ENCODE peak calls at places on chromosome 18, in four cellular contexts. P is ovary, N is brain microvascular endothelial cell, H is coronary artery. D is an unnamed sample.

GRCh38 chr18:42156266-42156665 is 201.2 kb downstream of the PIK3C3 start:
- DNase-seq in N (peak; percentile 10), P (no peak), H (no peak), D (no peak)

GRCh38 chr18:27404855-27405254 is 219.7 kb upstream of the CHST9 start:
- DNase-seq in P (no peak), H (no peak), N (no peak), D (no peak)

GRCh38 chr18:46067431-46068007 is 4.5 kb downstream of the PSTPIP2 start:
- DNase-seq in N (no peak), P (no peak), H (no peak), D (no peak)

GRCh38 chr18:67232406-67232805 is 284.1 kb downstream of the DSEL start:
- DNase-seq in P (no peak), N (peak; percentile 63), H (no peak), D (no peak)

GRCh38 chr18:6207119-6207518 is 207.6 kb downstream of the L3MBTL4 start:
- DNase-seq in N (no peak), H (no peak), P (no peak), D (no peak)

GRCh38 chr18:27447930-27448329 is 262.8 kb upstream of the CHST9 start:
- DNase-seq in N (no peak), H (no peak), P (no peak), D (no peak)

GRCh38 chr18:7158201-7158600 is 40.6 kb upstream of the LAMA1 start:
- DNase-seq in H (peak; percentile 65), P (no peak), N (peak; percentile 92), D (no peak)

GRCh38 chr18:323253-323622 is 55.4 kb upstream of the THOC1 start:
- DNase-seq in H (no peak), N (peak; percentile 33), P (no peak), D (no peak)

GRCh38 chr18:70453058-70453775 is 164.4 kb downstream of the SOCS6 start:
- DNase-seq in N (no peak), P (no peak), H (no peak), D (no peak)

GRCh38 chr18:51864219-51864965 is 475.6 kb upstream of the DCC start:
- DNase-seq in P (no peak), H (no peak), N (no peak), D (no peak)

GRCh38 chr18:54776282-54776977 is 51.8 kb upstream of the RAB27B start:
- DNase-seq in P (no peak), H (no peak), N (peak; percentile 99), D (no peak)

GRCh38 chr18:62606106-62606505 is 83.3 kb downstream of the ZCCHC2 start:
- DNase-seq in H (no peak), N (no peak), P (no peak), D (no peak)

GRCh38 chr18:59904051-59904601 is 4.3 kb downstream of the PMAIP1 start:
- DNase-seq in P (no peak), H (no peak), N (no peak), D (no peak)

GRCh38 chr18:59458575-59458974 is 99.5 kb upstream of the LMAN1 start:
- DNase-seq in N (no peak), P (no peak), H (no peak), D (no peak)

GRCh38 chr18:23311346-23312103 is 141.6 kb upstream of the RIOK3 start:
- DNase-seq in H (peak; percentile 82), N (peak; percentile 89), P (no peak), D (peak; percentile 77)

GRCh38 chr18:25561923-25562322 is 210.0 kb upstream of the ZNF521 start:
- DNase-seq in H (no peak), N (peak; percentile 2), P (no peak), D (no peak)

GRCh38 chr18:77114564-77115391 is 17.8 kb downstream of the MBP start:
- DNase-seq in H (peak; percentile 88), N (peak; percentile 89), P (peak; percentile 83), D (peak; percentile 94)

GRCh38 chr18:29418136-29418535 is 1241.2 kb upstream of the CDH2 start:
- DNase-seq in P (no peak), N (peak; percentile 11), H (no peak), D (no peak)

GRCh38 chr18:7822435-7823425 is 255.6 kb downstream of the PTPRM start:
- DNase-seq in H (no peak), P (no peak), N (peak; percentile 43), D (peak; percentile 56)

GRCh38 chr18:57110295-57110694 is 36.6 kb upstream of the BOD1L2 start:
- DNase-seq in N (no peak), P (no peak), H (no peak), D (no peak)

GRCh38 chr18:79405019-79405780 is 9.5 kb downstream of the NFATC1 start:
- DNase-seq in H (no peak), N (no peak), P (peak; percentile 36), D (no peak)

GRCh38 chr18:59718108-59719057 is 21.2 kb upstream of the CCBE1 start:
- DNase-seq in H (no peak), N (peak; percentile 84), P (no peak), D (no peak)

GRCh38 chr18:54871231-54871630 is 43.0 kb downstream of the RAB27B start:
- DNase-seq in H (no peak), P (no peak), N (no peak), D (no peak)

GRCh38 chr18:52670903-52671302 is 330.9 kb downstream of the DCC start:
- DNase-seq in N (peak; percentile 1), P (no peak), H (no peak), D (no peak)

GRCh38 chr18:3029215-3029972 is 16.4 kb upstream of the LPIN2 start:
- DNase-seq in H (no peak), N (no peak), P (no peak), D (no peak)
- H3K27ac ChIP-seq in H (no peak overlapping the region), N (no peak overlapping the region), P (peak overlapping the region; percentile 62), D (peak overlapping the region; percentile 9)

GRCh38 chr18:9876867-9877654 is 8.7 kb upstream of the TXNDC2 start:
- DNase-seq in P (peak; percentile 69), H (peak; percentile 83), N (peak; percentile 92), D (peak; percentile 49)
- H3K27ac ChIP-seq in P (peak overlapping the region; percentile 91), H (peak overlapping the region; percentile 65), N (peak overlapping the region; percentile 72), D (peak overlapping the region; percentile 46)

DNA sequence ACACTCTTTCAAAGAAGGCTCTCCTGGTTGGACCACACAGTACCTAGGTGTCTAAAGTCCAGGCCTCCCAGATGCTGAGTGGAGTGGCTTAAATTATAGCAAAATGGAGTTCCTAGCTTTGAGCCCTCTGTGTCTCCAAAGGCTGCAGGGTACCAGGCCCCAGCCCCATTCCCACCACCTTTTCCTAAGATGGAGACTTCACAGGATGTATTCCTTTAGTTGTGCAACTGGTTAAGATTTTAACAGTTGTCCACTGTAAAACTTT is 4.9 kb downstream of the SMAD7 start:
- DNase-seq in P (no peak), H (peak; percentile 62), N (no peak), D (no peak)
- H3K27ac ChIP-seq in P (peak overlapping the region; percentile 11), H (peak overlapping the region; percentile 98), N (no peak overlapping the region), D (peak overlapping the region; percentile 13)

GRCh38 chr18:13471971-13472628 is 253.5 kb downstream of the LDLRAD4 start:
- DNase-seq in N (no peak), P (no peak), H (no peak), D (no peak)
- H3K27ac ChIP-seq in N (no peak overlapping the region), P (no peak overlapping the region), H (no peak overlapping the region), D (no peak overlapping the region)

GRCh38 chr18:10010611-10011015 is 96.8 kb downstream of the VAPA start:
- DNase-seq in P (peak; percentile 60), N (peak; percentile 45), H (peak; percentile 92), D (peak; percentile 83)
- H3K27ac ChIP-seq in P (peak overlapping the region; percentile 31), N (no peak overlapping the region), H (peak overlapping the region; percentile 91), D (peak overlapping the region; percentile 95)

DNA sequence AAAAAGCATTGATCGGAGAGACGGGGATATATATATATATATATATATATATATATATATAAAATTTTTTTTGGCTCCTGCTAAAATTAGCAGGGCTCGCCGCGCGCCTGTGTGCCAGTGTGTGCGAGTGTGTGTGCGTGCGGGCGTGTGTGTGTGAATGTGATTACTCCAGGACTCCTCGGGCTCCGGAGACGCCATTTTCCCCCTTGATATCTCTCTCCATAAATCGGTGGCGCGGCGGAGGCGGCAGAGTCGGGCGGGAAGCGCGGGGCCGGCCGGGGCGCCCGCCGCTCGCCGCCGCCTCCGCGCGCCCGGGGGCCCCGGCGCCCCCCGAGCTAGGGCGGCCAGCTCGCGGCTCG is 797 bp upstream of the SETBP1 start:
- DNase-seq in P (peak; percentile 77), N (no peak), H (no peak), D (peak; percentile 80)
- H3K27ac ChIP-seq in P (peak overlapping the region; percentile 91), N (no peak overlapping the region), H (peak overlapping the region; percentile 90), D (peak overlapping the region; percentile 37)

GRCh38 chr18:44737623-44738022 is 56.9 kb downstream of the SETBP1 start:
- DNase-seq in N (no peak), P (no peak), H (no peak), D (no peak)
- H3K27ac ChIP-seq in N (no peak overlapping the region), P (no peak overlapping the region), H (no peak overlapping the region), D (peak overlapping the region; percentile 25)

DNA sequence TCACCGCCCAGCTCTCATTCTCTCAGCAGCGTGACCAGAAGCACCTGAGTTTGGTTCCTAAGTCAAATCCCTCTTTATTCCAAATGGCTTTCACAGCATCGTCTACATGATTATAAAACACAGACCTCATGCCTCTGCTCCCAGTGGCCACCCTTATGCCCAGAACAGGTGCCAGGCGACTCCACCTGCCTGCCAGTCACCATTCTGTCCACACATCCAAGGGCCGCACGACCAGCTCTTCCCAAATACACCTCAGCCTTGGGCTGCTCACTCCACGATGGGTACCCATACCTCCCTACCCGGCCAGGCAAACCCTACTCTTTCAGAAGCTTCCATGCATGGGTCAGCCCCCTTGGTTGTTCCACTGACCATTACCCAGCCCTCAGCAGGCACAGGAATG is 851.6 kb upstream of the SALL3 start:
- DNase-seq in N (no peak), H (no peak), P (no peak), D (no peak)
- H3K27ac ChIP-seq in N (no peak overlapping the region), H (no peak overlapping the region), P (no peak overlapping the region), D (no peak overlapping the region)

D was measured in right cardiac atrium.